ENCODE peak calls at places on chromosomes 16 and 17, in seven cellular contexts. Y, E, U, X, Z, V and F are unnamed samples.

GRCh38 chr17:4903051-4903818 is at the start of gene CHRNE:
- DNase-seq in Y (peak), E (peak), U (peak), X (peak), Z (peak), V (peak), F (no peak)

GRCh38 chr17:65027305-65027704 is 29.2 kb downstream of the GNA13 start:
- DNase-seq in Y (no peak), E (peak), U (no peak), X (no peak), Z (peak), V (peak), F (no peak)

GRCh38 chr17:59851431-59852375 is 41.0 kb downstream of the TUBD1 start:
- DNase-seq in Y (peak), E (peak), U (peak), X (no peak), Z (no peak), V (no peak), F (no peak)

GRCh38 chr17:26765860-26766709 is 527.8 kb upstream of the WSB1 start:
- DNase-seq in Y (no peak), E (no peak), U (no peak), X (no peak), Z (no peak), V (no peak), F (no peak)

GRCh38 chr17:62778990-62779681 is 29.0 kb downstream of the MARCHF10 start:
- DNase-seq in Y (peak), E (peak), U (peak), X (no peak), Z (peak), V (no peak), F (no peak)

GRCh38 chr16:17261197-17261858 is 209.4 kb downstream of the XYLT1 start:
- DNase-seq in Y (no peak), E (no peak), U (no peak), X (no peak), Z (no peak), V (no peak), F (no peak)

GRCh38 chr17:36703860-36704266 is 102.5 kb downstream of the MRM1 start:
- DNase-seq in Y (peak), E (peak), U (peak), X (no peak), Z (no peak), V (peak), F (no peak)

GRCh38 chr16:78321611-78322010 is 222.2 kb downstream of the WWOX start:
- DNase-seq in Y (no peak), E (no peak), U (no peak), X (no peak), Z (no peak), V (no peak), F (no peak)

GRCh38 chr17:28204751-28205150 is 114.2 kb upstream of the TMEM97 start:
- DNase-seq in Y (no peak), E (no peak), U (no peak), X (no peak), Z (no peak), V (no peak), F (no peak)

GRCh38 chr16:88702364-88703210 is 3.6 kb downstream of the RNF166 start:
- DNase-seq in Y (no peak), E (no peak), U (no peak), X (no peak), Z (no peak), V (no peak), F (no peak)

GRCh38 chr16:3963203-3963602 is 82.7 kb upstream of the CREBBP start:
- DNase-seq in Y (no peak), E (peak), U (no peak), X (no peak), Z (no peak), V (peak), F (no peak)

GRCh38 chr16:75379911-75380847 is 53.1 kb downstream of the CFDP1 start:
- DNase-seq in Y (no peak), E (no peak), U (no peak), X (no peak), Z (no peak), V (peak), F (no peak)

GRCh38 chr17:65690626-65691310 is 129.3 kb upstream of the AXIN2 start:
- DNase-seq in Y (no peak), E (no peak), U (no peak), X (no peak), Z (no peak), V (no peak), F (no peak)

GRCh38 chr17:6592193-6592592 is 35.8 kb upstream of the PITPNM3 start:
- DNase-seq in Y (no peak), E (no peak), U (no peak), X (no peak), Z (no peak), V (no peak), F (no peak)

GRCh38 chr16:84446596-84447392 is 57.7 kb downstream of the MEAK7 start:
- DNase-seq in Y (no peak), E (no peak), U (peak), X (no peak), Z (no peak), V (no peak), F (no peak)

GRCh38 chr16:50323335-50324011 is 45.3 kb downstream of the BRD7 start:
- DNase-seq in Y (no peak), E (peak), U (no peak), X (no peak), Z (peak), V (no peak), F (no peak)

GRCh38 chr17:64320613-64321553 is 57.8 kb upstream of the TEX2 start:
- DNase-seq in Y (peak), E (peak), U (peak), X (no peak), Z (peak), V (peak), F (peak)

GRCh38 chr16:71440669-71441347 is 1.0 kb downstream of the TLE7 start:
- DNase-seq in Y (no peak), E (no peak), U (peak), X (no peak), Z (no peak), V (no peak), F (no peak)

GRCh38 chr16:23362460-23363317 is 60.6 kb downstream of the SCNN1B start:
- DNase-seq in Y (peak), E (peak), U (peak), X (no peak), Z (no peak), V (no peak), F (no peak)

GRCh38 chr17:40309031-40309937 is at the start of gene RARA:
- DNase-seq in Y (peak), E (peak), U (peak), X (no peak), Z (no peak), V (no peak), F (no peak)

GRCh38 chr17:17751489-17751995 is 70.3 kb downstream of the RAI1 start:
- DNase-seq in Y (no peak), E (no peak), U (no peak), X (no peak), Z (no peak), V (no peak), F (no peak)

GRCh38 chr17:16407911-16408588 is 7.3 kb upstream of the TRPV2 start:
- DNase-seq in Y (peak), E (peak), U (peak), X (no peak), Z (no peak), V (peak), F (no peak)

DNA sequence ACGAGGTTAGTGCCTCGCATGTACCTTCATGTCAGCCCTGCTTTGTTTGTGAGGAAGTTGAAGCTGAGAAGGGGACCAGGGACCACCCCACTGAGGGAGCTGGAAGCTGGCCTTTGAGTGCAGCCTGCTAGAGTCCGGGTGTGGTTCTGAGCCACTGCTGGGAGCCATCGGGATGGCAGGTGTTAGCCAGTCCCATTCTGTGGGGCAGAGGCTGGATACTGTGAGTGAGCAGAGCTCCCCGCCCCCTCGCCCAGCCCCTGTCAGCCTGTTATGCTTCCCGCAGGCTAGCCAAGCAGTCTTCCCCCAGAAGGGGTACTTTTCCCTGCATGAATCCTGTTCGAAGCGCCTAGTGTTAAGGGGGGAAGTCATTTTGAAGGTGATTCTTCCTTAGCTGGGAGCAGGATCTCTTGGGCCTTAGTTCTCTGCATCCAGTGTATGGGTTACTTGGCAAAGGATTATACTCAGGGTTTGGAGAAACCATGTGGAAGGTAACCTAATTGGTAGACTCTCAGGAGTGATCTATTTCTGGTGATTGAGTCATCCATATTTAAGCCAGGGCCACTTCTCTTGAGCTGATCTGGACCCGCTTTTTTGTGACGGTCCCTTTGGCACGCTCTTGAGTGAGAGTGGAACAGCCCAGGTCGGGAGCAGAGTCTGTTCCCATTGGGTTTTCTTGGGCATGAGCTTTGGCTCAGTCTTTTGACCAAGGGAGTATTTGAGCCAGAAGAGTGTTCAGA is 23.8 kb downstream of the AKAP1 start:
- DNase-seq in Y (no peak), E (no peak), U (no peak), X (peak), Z (no peak), V (no peak), F (no peak)
- H3K27ac ChIP-seq in Y (no peak), E (no peak), U (no peak), X (peak), Z (peak), V (no peak), F (no peak)

GRCh38 chr17:383771-384621 is 31.4 kb upstream of the RPH3AL start:
- DNase-seq in Y (no peak), E (no peak), U (no peak), X (no peak), Z (no peak), V (no peak), F (no peak)
- H3K4me3 ChIP-seq in Y (no peak), E (no peak), U (no peak), X (no peak), Z (no peak), V (no peak), F (no peak)

GRCh38 chr16:11553371-11553770 is 33.3 kb downstream of the LITAF start:
- DNase-seq in Y (no peak), E (no peak), U (no peak), X (no peak), Z (no peak), V (no peak), F (no peak)
- H3K27ac ChIP-seq in Y (peak), E (no peak), U (no peak), X (no peak), Z (no peak), V (no peak), F (no peak)

GRCh38 chr16:67053767-67054334 is 24.9 kb downstream of the CBFB start:
- DNase-seq in Y (no peak), E (no peak), U (no peak), X (no peak), Z (no peak), V (no peak), F (no peak)

GRCh38 chr16:67052399-67052798 is 23.4 kb downstream of the CBFB start:
- DNase-seq in Y (no peak), E (no peak), U (no peak), X (no peak), Z (no peak), V (no peak), F (no peak)

DNA sequence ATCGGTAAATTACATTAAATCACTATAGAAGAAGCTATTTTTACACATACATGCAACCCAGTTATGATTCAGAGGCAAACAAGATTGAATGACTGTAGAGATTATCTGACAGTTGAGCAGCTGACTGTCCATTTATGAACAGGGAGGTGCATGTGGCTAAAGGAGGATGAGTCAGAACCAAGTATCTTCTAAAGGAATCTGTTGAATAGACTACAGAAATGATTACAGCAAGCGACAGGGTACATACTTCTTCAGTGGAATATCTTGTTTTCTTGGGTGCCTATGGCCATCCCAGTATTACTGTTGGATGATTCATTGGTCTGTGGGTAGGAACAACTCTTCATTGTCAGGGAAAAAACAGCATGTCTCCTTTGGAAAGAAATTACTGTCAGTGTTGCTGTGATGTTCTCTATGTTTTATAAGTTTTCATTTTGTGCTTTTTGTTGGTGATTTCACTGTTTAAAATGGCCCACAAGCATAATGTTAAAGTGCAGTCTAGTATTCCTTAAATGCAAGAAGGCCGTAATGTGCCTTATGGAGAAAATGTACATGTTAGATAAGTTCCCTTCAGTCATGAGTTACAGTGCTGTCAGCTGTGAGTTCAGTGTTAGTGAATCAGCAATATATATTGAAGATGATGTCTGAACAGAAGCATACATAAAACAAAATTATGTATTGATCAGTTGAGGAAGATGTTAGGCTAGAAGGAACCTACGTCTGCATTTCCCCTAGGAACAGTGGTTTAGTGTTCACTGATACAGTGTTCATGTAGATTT is 27.0 kb downstream of the CBFB start:
- DNase-seq in Y (no peak), E (peak), U (no peak), X (no peak), Z (no peak), V (no peak), F (no peak)
- H3K4me3 ChIP-seq in Y (no peak), E (no peak), U (no peak), X (no peak), Z (no peak), V (no peak), F (no peak)

DNA sequence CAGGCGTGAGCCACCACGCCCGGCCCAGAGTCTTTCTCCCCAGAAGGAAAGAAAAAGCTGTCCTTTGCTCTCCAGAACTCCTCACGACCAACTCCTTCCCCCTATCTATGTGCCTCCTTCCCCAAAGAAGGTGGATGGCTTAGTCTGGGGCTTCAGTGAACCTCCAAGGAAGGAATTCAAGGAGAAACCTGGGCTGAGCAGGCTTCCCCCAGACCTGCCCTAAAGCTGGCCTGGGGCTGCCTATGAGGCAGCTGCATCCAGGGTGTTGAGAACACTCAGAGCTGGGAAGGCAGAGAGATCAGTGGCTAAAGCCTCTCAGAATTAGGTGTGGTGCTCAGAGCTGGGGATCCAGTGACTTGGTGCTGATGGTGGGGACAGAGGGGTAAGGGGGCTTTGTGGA is 3.8 kb downstream of the ACSF2 start:
- DNase-seq in Y (no peak), E (no peak), U (no peak), X (no peak), Z (no peak), V (no peak), F (no peak)
- H3K27ac ChIP-seq in Y (no peak), E (no peak), U (no peak), X (no peak), Z (no peak), V (no peak), F (no peak)

DNA sequence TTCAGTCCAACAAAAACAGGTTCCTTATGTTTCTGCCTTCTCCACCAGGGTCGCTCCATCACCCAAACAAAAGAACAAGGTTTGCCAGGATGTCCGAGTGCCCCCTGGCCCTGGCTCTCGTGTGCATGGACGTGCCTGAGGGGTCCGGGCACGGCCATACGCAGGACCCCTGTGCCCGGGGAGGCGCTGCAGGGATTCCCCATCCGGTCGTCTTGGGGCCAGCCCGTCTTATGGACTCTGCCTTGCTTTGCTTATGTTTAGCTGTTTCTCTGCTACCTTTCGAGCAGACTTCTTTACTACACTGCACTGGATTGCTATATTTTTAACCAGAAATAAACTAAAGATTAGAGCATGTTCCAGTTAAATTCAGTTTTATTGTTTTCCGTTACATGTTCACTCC is 68.0 kb downstream of the KLHDC4 start:
- DNase-seq in Y (no peak), E (no peak), U (no peak), X (no peak), Z (no peak), V (no peak), F (no peak)
- H3K4me3 ChIP-seq in Y (no peak), E (no peak), U (no peak), X (no peak), Z (no peak), V (no peak), F (no peak)

DNA sequence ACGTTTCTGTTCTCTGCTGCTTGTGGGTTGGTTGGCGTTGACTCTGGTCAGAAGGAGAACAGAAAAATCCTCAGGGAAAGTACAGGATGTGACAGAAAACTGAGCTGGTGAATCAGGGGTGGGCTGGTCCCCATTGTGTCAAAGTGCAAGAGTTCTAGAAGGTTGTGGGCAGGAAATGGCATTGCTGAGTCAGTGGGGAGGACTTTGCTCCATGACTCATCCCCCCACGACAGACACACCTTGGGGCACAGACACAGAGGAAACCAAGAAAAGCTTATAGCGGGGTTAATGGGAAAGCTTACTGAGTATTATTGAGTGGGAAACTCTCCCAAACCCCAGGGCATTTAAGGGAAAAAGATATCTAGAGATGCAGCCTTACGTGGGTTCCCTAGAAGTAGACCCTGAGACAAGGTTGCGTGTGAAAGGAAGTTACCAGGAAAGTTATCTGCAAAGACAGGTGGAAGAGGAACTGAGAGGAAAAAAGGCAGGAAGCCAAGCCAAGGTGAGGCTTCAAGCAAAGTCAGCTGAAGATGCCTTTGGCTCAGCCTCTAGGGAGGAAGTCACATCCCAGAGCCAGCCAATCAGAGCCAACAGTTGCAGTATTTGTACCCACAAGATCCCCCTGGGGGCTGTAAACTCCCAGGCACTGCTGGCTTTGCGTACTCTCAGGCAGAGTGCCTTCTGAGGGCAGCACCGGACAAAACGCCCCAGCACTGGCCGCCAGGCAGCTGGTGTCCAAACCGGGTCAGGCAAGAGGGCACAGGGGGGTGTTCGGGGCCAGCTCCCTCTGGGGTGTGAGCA is 86.4 kb downstream of the FOXL1 start:
- DNase-seq in Y (no peak), E (peak), U (no peak), X (no peak), Z (peak), V (no peak), F (no peak)
- H3K27ac ChIP-seq in Y (no peak), E (no peak), U (no peak), X (peak), Z (peak), V (no peak), F (no peak)

DNA sequence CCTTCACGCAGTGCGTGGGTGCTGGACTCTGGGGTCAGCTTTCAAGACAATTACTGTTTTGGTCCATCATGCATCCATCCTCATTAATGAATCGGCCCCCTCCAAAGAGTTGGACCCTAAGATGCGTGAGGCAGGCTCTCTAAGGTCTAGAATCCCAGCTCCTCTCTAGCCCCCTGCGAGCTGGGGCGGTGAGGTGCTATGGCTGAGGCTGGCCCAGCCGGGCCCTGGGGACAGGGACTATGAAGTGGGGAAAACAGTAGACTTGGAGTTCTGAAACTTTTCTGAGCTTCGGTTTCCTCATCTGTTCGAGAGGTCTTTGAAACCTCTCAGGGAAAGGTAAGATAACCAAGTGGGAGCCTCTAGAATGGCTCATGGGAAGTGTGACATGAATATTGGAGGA is 1.6 kb downstream of the SH2B1 start:
- DNase-seq in Y (no peak), E (no peak), U (no peak), X (no peak), Z (no peak), V (no peak), F (no peak)
- H3K4me3 ChIP-seq in Y (no peak), E (no peak), U (no peak), X (peak), Z (no peak), V (no peak), F (no peak)

GRCh38 chr16:57239089-57239488 is 6.0 kb upstream of the ARL2BP start:
- DNase-seq in Y (no peak), E (no peak), U (no peak), X (no peak), Z (no peak), V (no peak), F (no peak)

GRCh38 chr16:57242650-57243049 is 2.4 kb upstream of the ARL2BP start:
- DNase-seq in Y (no peak), E (no peak), U (no peak), X (no peak), Z (no peak), V (no peak), F (no peak)

GRCh38 chr16:57238682-57239081 is 6.4 kb upstream of the ARL2BP start:
- DNase-seq in Y (no peak), E (no peak), U (no peak), X (no peak), Z (no peak), V (no peak), F (no peak)

GRCh38 chr16:57244463-57244766 is 644 bp upstream of the ARL2BP start:
- DNase-seq in Y (no peak), E (no peak), U (no peak), X (no peak), Z (no peak), V (no peak), F (no peak)

GRCh38 chr16:57240872-57241271 is 4.2 kb upstream of the ARL2BP start:
- DNase-seq in Y (no peak), E (no peak), U (no peak), X (no peak), Z (no peak), V (no peak), F (no peak)
- H3K27ac ChIP-seq in Y (no peak), E (no peak), U (peak), X (no peak), Z (no peak), V (no peak), F (no peak)